ENCODE peak calls at places on chromosomes 11 and 22, in nine cellular contexts. One of them, this sample, is unnamed.

GRCh38 chr11:19060629-19061028 is at the start of gene MRGPRX2:
- DNase-seq in tibial nerve: no peak
- DNase-seq in PC-9: no peak
- DNase-seq in A549: no peak
- DNase-seq in GM23248: no peak
- DNase-seq in tibial artery: no peak
- DNase-seq in lower lobe of right lung: no peak
- DNase-seq in GM12878: no peak
- DNase-seq in mesendoderm: no peak
- DNase-seq in this sample: no peak

GRCh38 chr11:122342089-122342749 is 226.2 kb upstream of the BLID start:
- DNase-seq in tibial nerve: no peak
- DNase-seq in PC-9: peak
- DNase-seq in A549: no peak
- DNase-seq in GM23248: peak
- DNase-seq in tibial artery: no peak
- DNase-seq in lower lobe of right lung: no peak
- DNase-seq in GM12878: no peak
- DNase-seq in mesendoderm: no peak
- DNase-seq in this sample: no peak

GRCh38 chr22:31945971-31946680 is 1.8 kb downstream of the YWHAH start:
- DNase-seq in tibial nerve: no peak
- DNase-seq in PC-9: no peak
- DNase-seq in A549: no peak
- DNase-seq in GM23248: peak
- DNase-seq in tibial artery: no peak
- DNase-seq in lower lobe of right lung: no peak
- DNase-seq in GM12878: no peak
- DNase-seq in mesendoderm: no peak
- DNase-seq in this sample: no peak

GRCh38 chr11:73521621-73522020 is 76.3 kb downstream of the FAM168A start:
- DNase-seq in tibial nerve: no peak
- DNase-seq in PC-9: no peak
- DNase-seq in A549: no peak
- DNase-seq in GM23248: peak
- DNase-seq in tibial artery: no peak
- DNase-seq in lower lobe of right lung: no peak
- DNase-seq in GM12878: peak
- DNase-seq in mesendoderm: peak
- DNase-seq in this sample: no peak

GRCh38 chr11:58968251-58968711 is 29.0 kb downstream of the GLYATL1 start:
- DNase-seq in tibial nerve: no peak
- DNase-seq in PC-9: no peak
- DNase-seq in A549: no peak
- DNase-seq in GM23248: no peak
- DNase-seq in tibial artery: no peak
- DNase-seq in lower lobe of right lung: no peak
- DNase-seq in GM12878: no peak
- DNase-seq in mesendoderm: no peak
- DNase-seq in this sample: no peak

GRCh38 chr11:47087801-47088200 is 88.9 kb downstream of the ARFGAP2 start:
- DNase-seq in tibial nerve: no peak
- DNase-seq in PC-9: no peak
- DNase-seq in A549: no peak
- DNase-seq in GM23248: no peak
- DNase-seq in tibial artery: no peak
- DNase-seq in lower lobe of right lung: no peak
- DNase-seq in GM12878: no peak
- DNase-seq in mesendoderm: no peak
- DNase-seq in this sample: no peak

GRCh38 chr11:75268626-75269366 is 28.2 kb downstream of the TPBGL start:
- DNase-seq in tibial nerve: no peak
- DNase-seq in PC-9: no peak
- DNase-seq in A549: no peak
- DNase-seq in GM23248: no peak
- DNase-seq in tibial artery: peak
- DNase-seq in lower lobe of right lung: no peak
- DNase-seq in GM12878: no peak
- DNase-seq in mesendoderm: no peak
- DNase-seq in this sample: peak

GRCh38 chr11:118657238-118657637 is 22.2 kb downstream of the TREH start:
- DNase-seq in tibial nerve: no peak
- DNase-seq in PC-9: no peak
- DNase-seq in A549: no peak
- DNase-seq in GM23248: peak
- DNase-seq in tibial artery: no peak
- DNase-seq in lower lobe of right lung: no peak
- DNase-seq in GM12878: no peak
- DNase-seq in mesendoderm: peak
- DNase-seq in this sample: no peak

GRCh38 chr11:126824035-126824607 is 176.4 kb downstream of the KIRREL3 start:
- DNase-seq in tibial nerve: no peak
- DNase-seq in PC-9: no peak
- DNase-seq in A549: no peak
- DNase-seq in GM23248: no peak
- DNase-seq in tibial artery: no peak
- DNase-seq in lower lobe of right lung: no peak
- DNase-seq in GM12878: no peak
- DNase-seq in mesendoderm: peak
- DNase-seq in this sample: no peak

GRCh38 chr22:29710922-29711593 is 8.7 kb upstream of the CABP7 start:
- DNase-seq in tibial nerve: no peak
- DNase-seq in PC-9: no peak
- DNase-seq in A549: no peak
- DNase-seq in GM23248: no peak
- DNase-seq in tibial artery: no peak
- DNase-seq in lower lobe of right lung: no peak
- DNase-seq in GM12878: no peak
- DNase-seq in mesendoderm: no peak
- DNase-seq in this sample: no peak

GRCh38 chr11:64762277-64762915 is 2.6 kb upstream of the PYGM start:
- DNase-seq in tibial nerve: no peak
- DNase-seq in PC-9: no peak
- DNase-seq in A549: no peak
- DNase-seq in GM23248: no peak
- DNase-seq in tibial artery: no peak
- DNase-seq in lower lobe of right lung: no peak
- DNase-seq in GM12878: no peak
- DNase-seq in mesendoderm: no peak
- DNase-seq in this sample: no peak

GRCh38 chr11:80167766-80168165 is 726.9 kb upstream of the TENM4 start:
- DNase-seq in tibial nerve: no peak
- DNase-seq in PC-9: peak
- DNase-seq in A549: no peak
- DNase-seq in GM23248: peak
- DNase-seq in tibial artery: no peak
- DNase-seq in lower lobe of right lung: no peak
- DNase-seq in GM12878: no peak
- DNase-seq in mesendoderm: peak
- DNase-seq in this sample: no peak

GRCh38 chr22:20062766-20063083 is 17.3 kb upstream of the DGCR8 start:
- DNase-seq in tibial nerve: no peak
- DNase-seq in PC-9: no peak
- DNase-seq in A549: no peak
- DNase-seq in GM23248: peak
- DNase-seq in tibial artery: no peak
- DNase-seq in lower lobe of right lung: no peak
- DNase-seq in GM12878: no peak
- DNase-seq in mesendoderm: no peak
- DNase-seq in this sample: no peak

GRCh38 chr22:36461665-36462474 is 19.6 kb downstream of the TXN2 start:
- DNase-seq in tibial nerve: no peak
- DNase-seq in PC-9: peak
- DNase-seq in A549: peak
- DNase-seq in GM23248: peak
- DNase-seq in tibial artery: peak
- DNase-seq in lower lobe of right lung: peak
- DNase-seq in GM12878: no peak
- DNase-seq in mesendoderm: peak
- DNase-seq in this sample: no peak

GRCh38 chr11:46251954-46252353 is 25.5 kb upstream of the CREB3L1 start:
- DNase-seq in tibial nerve: no peak
- DNase-seq in PC-9: no peak
- DNase-seq in A549: no peak
- DNase-seq in GM23248: no peak
- DNase-seq in tibial artery: no peak
- DNase-seq in lower lobe of right lung: no peak
- DNase-seq in GM12878: no peak
- DNase-seq in mesendoderm: no peak
- DNase-seq in this sample: peak

GRCh38 chr11:8744423-8744822 is 61.8 kb downstream of the RPL27A start:
- DNase-seq in tibial nerve: no peak
- DNase-seq in PC-9: peak
- DNase-seq in A549: no peak
- DNase-seq in GM23248: peak
- DNase-seq in tibial artery: no peak
- DNase-seq in lower lobe of right lung: no peak
- DNase-seq in GM12878: no peak
- DNase-seq in mesendoderm: no peak
- DNase-seq in this sample: no peak

GRCh38 chr11:34029176-34029575 is 22.4 kb upstream of the CAPRIN1 start:
- DNase-seq in tibial nerve: no peak
- DNase-seq in PC-9: no peak
- DNase-seq in A549: no peak
- DNase-seq in GM23248: peak
- DNase-seq in tibial artery: no peak
- DNase-seq in lower lobe of right lung: no peak
- DNase-seq in GM12878: no peak
- DNase-seq in mesendoderm: no peak
- DNase-seq in this sample: no peak

GRCh38 chr11:34026432-34026831 is 25.1 kb upstream of the CAPRIN1 start:
- DNase-seq in tibial nerve: no peak
- DNase-seq in PC-9: no peak
- DNase-seq in A549: no peak
- DNase-seq in GM23248: no peak
- DNase-seq in tibial artery: no peak
- DNase-seq in lower lobe of right lung: no peak
- DNase-seq in GM12878: no peak
- DNase-seq in mesendoderm: no peak
- DNase-seq in this sample: no peak

GRCh38 chr11:34027516-34028406 is 23.8 kb upstream of the CAPRIN1 start:
- DNase-seq in tibial nerve: no peak
- DNase-seq in PC-9: no peak
- DNase-seq in A549: no peak
- DNase-seq in GM23248: no peak
- DNase-seq in tibial artery: no peak
- DNase-seq in lower lobe of right lung: no peak
- DNase-seq in GM12878: no peak
- DNase-seq in mesendoderm: no peak
- DNase-seq in this sample: no peak

GRCh38 chr11:34030386-34030785 is 21.1 kb upstream of the CAPRIN1 start:
- DNase-seq in tibial nerve: no peak
- DNase-seq in PC-9: peak
- DNase-seq in A549: no peak
- DNase-seq in GM23248: no peak
- DNase-seq in tibial artery: no peak
- DNase-seq in lower lobe of right lung: no peak
- DNase-seq in GM12878: no peak
- DNase-seq in mesendoderm: no peak
- DNase-seq in this sample: no peak

DNA sequence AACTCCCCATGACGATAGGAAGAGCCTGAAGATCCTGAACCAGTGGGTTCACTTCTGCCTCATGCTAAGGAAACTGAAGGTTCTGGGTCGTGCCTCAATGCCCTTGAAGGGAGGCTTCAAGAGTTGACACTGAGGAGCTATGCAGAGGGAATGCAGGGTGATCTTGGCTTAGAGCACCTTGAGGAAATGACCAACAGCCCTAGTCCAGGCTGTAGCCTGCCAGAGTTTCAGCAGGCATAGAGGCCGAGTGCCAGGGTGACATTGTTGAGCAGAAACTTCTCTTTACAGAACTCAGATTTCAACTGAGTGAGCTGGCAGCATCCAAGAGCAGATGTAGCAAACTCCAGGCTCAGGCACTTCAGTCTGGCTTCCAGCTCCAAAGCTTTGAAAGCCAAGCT is 23.1 kb upstream of the CAPRIN1 start:
- DNase-seq in tibial nerve: no peak
- DNase-seq in PC-9: no peak
- DNase-seq in A549: no peak
- DNase-seq in GM23248: peak
- DNase-seq in tibial artery: no peak
- DNase-seq in lower lobe of right lung: no peak
- DNase-seq in GM12878: no peak
- DNase-seq in mesendoderm: no peak
- DNase-seq in this sample: peak
- H3K27ac ChIP-seq in tibial nerve: no peak
- H3K27ac ChIP-seq in PC-9: no peak
- H3K27ac ChIP-seq in A549: no peak
- H3K27ac ChIP-seq in GM23248: peak
- H3K27ac ChIP-seq in tibial artery: peak
- H3K27ac ChIP-seq in lower lobe of right lung: no peak
- H3K27ac ChIP-seq in GM12878: no peak
- H3K27ac ChIP-seq in mesendoderm: no peak
- H3K27ac ChIP-seq in this sample: no peak

DNA sequence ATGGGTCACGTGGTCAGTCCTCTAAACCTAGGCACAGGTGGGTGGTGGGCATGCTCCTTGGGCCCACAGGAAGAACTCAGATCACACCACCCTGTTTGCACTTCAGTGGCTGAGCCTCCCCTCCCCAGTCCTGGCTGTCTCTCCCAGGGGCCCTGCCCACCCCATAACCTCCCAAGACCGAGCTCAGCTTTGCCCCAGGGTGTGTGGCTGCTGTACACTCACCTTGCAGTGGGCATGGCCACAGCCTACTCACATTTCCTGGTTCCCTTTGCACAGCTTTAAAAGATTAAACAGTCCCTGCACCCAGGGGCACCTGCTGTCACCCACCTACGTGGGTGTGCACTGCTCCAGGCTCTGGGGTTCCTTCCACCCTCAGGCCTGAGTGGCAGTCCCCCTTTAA is 13.8 kb downstream of the TRIOBP start:
- DNase-seq in tibial nerve: no peak
- DNase-seq in PC-9: peak
- DNase-seq in A549: no peak
- DNase-seq in GM23248: no peak
- DNase-seq in tibial artery: no peak
- DNase-seq in lower lobe of right lung: no peak
- DNase-seq in GM12878: no peak
- DNase-seq in mesendoderm: no peak
- DNase-seq in this sample: no peak
- H3K27ac ChIP-seq in tibial nerve: no peak
- H3K27ac ChIP-seq in PC-9: peak
- H3K27ac ChIP-seq in A549: no peak
- H3K27ac ChIP-seq in GM23248: no peak
- H3K27ac ChIP-seq in tibial artery: no peak
- H3K27ac ChIP-seq in lower lobe of right lung: no peak
- H3K27ac ChIP-seq in GM12878: no peak
- H3K27ac ChIP-seq in mesendoderm: no peak
- H3K27ac ChIP-seq in this sample: no peak

GRCh38 chr11:92804388-92804787 is 165.1 kb upstream of the MTNR1B start:
- DNase-seq in tibial nerve: no peak
- DNase-seq in PC-9: no peak
- DNase-seq in A549: no peak
- DNase-seq in GM23248: no peak
- DNase-seq in tibial artery: no peak
- DNase-seq in lower lobe of right lung: no peak
- DNase-seq in GM12878: no peak
- DNase-seq in mesendoderm: no peak
- DNase-seq in this sample: no peak
- H3K27ac ChIP-seq in tibial nerve: no peak
- H3K27ac ChIP-seq in PC-9: no peak
- H3K27ac ChIP-seq in A549: no peak
- H3K27ac ChIP-seq in GM23248: no peak
- H3K27ac ChIP-seq in tibial artery: no peak
- H3K27ac ChIP-seq in lower lobe of right lung: no peak
- H3K27ac ChIP-seq in GM12878: no peak
- H3K27ac ChIP-seq in mesendoderm: no peak
- H3K27ac ChIP-seq in this sample: no peak

GRCh38 chr11:106011481-106011880 is 10.6 kb downstream of the MSANTD4 start:
- DNase-seq in tibial nerve: no peak
- DNase-seq in PC-9: no peak
- DNase-seq in A549: no peak
- DNase-seq in GM23248: peak
- DNase-seq in tibial artery: no peak
- DNase-seq in lower lobe of right lung: no peak
- DNase-seq in GM12878: no peak
- DNase-seq in mesendoderm: no peak
- DNase-seq in this sample: no peak
- H3K27ac ChIP-seq in tibial nerve: peak
- H3K27ac ChIP-seq in PC-9: no peak
- H3K27ac ChIP-seq in A549: no peak
- H3K27ac ChIP-seq in GM23248: no peak
- H3K27ac ChIP-seq in tibial artery: no peak
- H3K27ac ChIP-seq in lower lobe of right lung: no peak
- H3K27ac ChIP-seq in GM12878: no peak
- H3K27ac ChIP-seq in mesendoderm: no peak
- H3K27ac ChIP-seq in this sample: peak

This sample was measured in dorsolateral prefrontal cortex.